ENCODE peak calls at places on chromosomes 2 and 18, in six cellular contexts. R is GM23248; Z is psoas muscle; T is cardiac muscle cell; S is CD8-positive, alpha-beta T cell; L is H7. X is an unnamed sample.

GRCh38 chr2:156562136-156562535 is 126.0 kb downstream of the GPD2 start:
- DNase-seq in R (no peak), Z (no peak), T (no peak), S (no peak), L (no peak), X (no peak)

GRCh38 chr2:201182650-201183372 is at the start of gene CASP10:
- DNase-seq in R (peak), Z (no peak), T (peak), S (peak), L (peak), X (peak)

GRCh38 chr2:195561205-195562032 is 95.6 kb upstream of the SLC39A10 start:
- DNase-seq in R (peak), Z (no peak), T (peak), S (no peak), L (no peak), X (no peak)

GRCh38 chr2:26068602-26069298 is 34.9 kb downstream of the RAB10 start:
- DNase-seq in R (peak), Z (no peak), T (peak), S (peak), L (no peak), X (peak)

GRCh38 chr2:1772868-1773267 is 28.6 kb upstream of the PXDN start:
- DNase-seq in R (no peak), Z (no peak), T (no peak), S (no peak), L (no peak), X (no peak)

GRCh38 chr2:96413067-96413722 is 77.6 kb downstream of the NCAPH start:
- DNase-seq in R (no peak), Z (peak), T (peak), S (no peak), L (no peak), X (no peak)

GRCh38 chr2:40406485-40407289 is 45.2 kb downstream of the SLC8A1 start:
- DNase-seq in R (no peak), Z (no peak), T (no peak), S (no peak), L (no peak), X (no peak)

GRCh38 chr2:44572196-44572900 is 210.6 kb downstream of the CAMKMT start:
- DNase-seq in R (peak), Z (no peak), T (no peak), S (no peak), L (no peak), X (no peak)

GRCh38 chr18:3279201-3280185 is 17.6 kb downstream of the MYL12B start:
- DNase-seq in R (no peak), Z (no peak), T (no peak), S (no peak), L (no peak), X (no peak)

GRCh38 chr2:56969513-56969912 is 785.7 kb downstream of the CCDC85A start:
- DNase-seq in R (no peak), Z (no peak), T (no peak), S (no peak), L (no peak), X (no peak)

GRCh38 chr18:9869713-9870430 is 15.9 kb upstream of the TXNDC2 start:
- DNase-seq in R (peak), Z (no peak), T (peak), S (no peak), L (peak), X (no peak)

GRCh38 chr18:58087928-58088722 is 44.1 kb downstream of the NEDD4L start:
- DNase-seq in R (peak), Z (no peak), T (no peak), S (no peak), L (no peak), X (no peak)

GRCh38 chr2:128252501-128252900 is 66.2 kb downstream of the HS6ST1 start:
- DNase-seq in R (no peak), Z (no peak), T (no peak), S (no peak), L (no peak), X (no peak)

GRCh38 chr2:219207884-219208740 is 1.5 kb downstream of the ZFAND2B start:
- DNase-seq in R (peak), Z (no peak), T (peak), S (no peak), L (peak), X (no peak)

GRCh38 chr2:76640905-76641304 is 881.3 kb downstream of the LRRTM4 start:
- DNase-seq in R (no peak), Z (no peak), T (no peak), S (no peak), L (no peak), X (no peak)

GRCh38 chr2:10329880-10330699 is 27.4 kb downstream of the HPCAL1 start:
- DNase-seq in R (peak), Z (no peak), T (peak), S (peak), L (no peak), X (peak)

GRCh38 chr2:239269173-239269865 is 131.5 kb downstream of the HDAC4 start:
- DNase-seq in R (peak), Z (no peak), T (no peak), S (peak), L (no peak), X (no peak)

GRCh38 chr2:48328972-48329723 is 200.8 kb upstream of the STON1 start:
- DNase-seq in R (no peak), Z (no peak), T (no peak), S (no peak), L (no peak), X (no peak)

GRCh38 chr2:203399031-203399430 is 70.8 kb downstream of the ABI2 start:
- DNase-seq in R (peak), Z (no peak), T (no peak), S (no peak), L (no peak), X (no peak)

GRCh38 chr2:228611171-228611570 is 429.7 kb upstream of the SPHKAP start:
- DNase-seq in R (no peak), Z (no peak), T (no peak), S (no peak), L (no peak), X (no peak)

GRCh38 chr2:228614741-228615140 is 433.3 kb upstream of the SPHKAP start:
- DNase-seq in R (no peak), Z (no peak), T (no peak), S (no peak), L (no peak), X (no peak)

GRCh38 chr2:228613133-228613532 is 431.6 kb upstream of the SPHKAP start:
- DNase-seq in R (peak), Z (no peak), T (peak), S (no peak), L (no peak), X (no peak)

DNA sequence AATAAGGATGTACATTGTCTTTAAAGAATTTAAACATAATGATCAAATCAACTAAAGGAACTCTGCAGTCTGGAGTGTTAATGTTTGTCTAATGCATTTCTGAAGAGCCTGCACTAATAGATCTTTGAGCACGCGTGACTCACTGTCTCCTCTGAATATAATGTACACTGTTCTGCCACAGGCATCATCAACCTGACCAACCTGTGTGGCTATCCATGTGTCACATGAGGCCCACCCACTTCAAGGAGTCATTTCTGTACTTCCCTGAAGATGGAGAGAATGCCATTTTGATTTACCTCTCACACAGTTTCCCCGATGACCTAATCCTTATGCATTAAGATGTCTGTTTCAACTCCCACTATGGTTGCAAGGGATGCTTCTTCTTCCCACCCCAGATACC is 434.0 kb upstream of the SPHKAP start:
- DNase-seq in R (no peak), Z (no peak), T (no peak), S (no peak), L (no peak), X (no peak)
- H3K4me3 ChIP-seq in R (no peak), Z (no peak), T (no peak), S (no peak), L (no peak), X (no peak)

GRCh38 chr2:134120160-134120717 is 133.6 kb upstream of the MGAT5 start:
- DNase-seq in R (no peak), Z (peak), T (no peak), S (no peak), L (no peak), X (no peak)
- H3K4me3 ChIP-seq in R (peak), Z (peak), T (peak), S (peak), L (peak), X (peak)

GRCh38 chr2:207162319-207162718 is 3.4 kb downstream of the KLF7 start:
- DNase-seq in R (peak), Z (no peak), T (peak), S (no peak), L (no peak), X (no peak)
- H3K4me3 ChIP-seq in R (peak), Z (peak), T (no peak), S (no peak), L (no peak), X (no peak)

DNA sequence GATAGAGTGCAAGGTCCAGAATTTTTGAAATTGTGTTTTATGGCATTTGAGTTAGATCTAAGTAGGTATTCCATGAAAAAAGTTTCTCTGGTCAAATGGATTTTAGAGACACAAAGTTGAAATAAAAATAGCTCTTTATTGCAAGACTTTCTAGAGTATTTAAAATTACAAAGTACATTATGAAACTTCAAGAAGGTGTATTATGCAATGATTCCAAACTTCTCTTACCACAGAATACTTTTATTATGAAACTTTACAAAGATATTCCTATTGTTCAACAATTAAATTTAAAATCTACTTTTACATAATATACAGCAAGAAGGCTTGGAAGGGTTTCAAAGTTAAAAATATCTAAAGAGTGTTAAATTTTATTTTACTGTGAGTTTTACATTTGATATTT is 65.9 kb downstream of the CALCRL start:
- DNase-seq in R (peak), Z (no peak), T (no peak), S (no peak), L (no peak), X (no peak)
- H3K4me3 ChIP-seq in R (no peak), Z (no peak), T (no peak), S (no peak), L (no peak), X (no peak)

GRCh38 chr2:608711-609110 is 68.5 kb downstream of the TMEM18 start:
- DNase-seq in R (no peak), Z (no peak), T (no peak), S (no peak), L (no peak), X (no peak)

GRCh38 chr2:609520-610280 is 67.5 kb downstream of the TMEM18 start:
- DNase-seq in R (no peak), Z (no peak), T (no peak), S (no peak), L (no peak), X (no peak)

GRCh38 chr2:607709-608108 is 69.5 kb downstream of the TMEM18 start:
- DNase-seq in R (no peak), Z (no peak), T (no peak), S (no peak), L (no peak), X (no peak)

GRCh38 chr2:607172-607571 is 70.0 kb downstream of the TMEM18 start:
- DNase-seq in R (no peak), Z (no peak), T (no peak), S (no peak), L (no peak), X (no peak)

DNA sequence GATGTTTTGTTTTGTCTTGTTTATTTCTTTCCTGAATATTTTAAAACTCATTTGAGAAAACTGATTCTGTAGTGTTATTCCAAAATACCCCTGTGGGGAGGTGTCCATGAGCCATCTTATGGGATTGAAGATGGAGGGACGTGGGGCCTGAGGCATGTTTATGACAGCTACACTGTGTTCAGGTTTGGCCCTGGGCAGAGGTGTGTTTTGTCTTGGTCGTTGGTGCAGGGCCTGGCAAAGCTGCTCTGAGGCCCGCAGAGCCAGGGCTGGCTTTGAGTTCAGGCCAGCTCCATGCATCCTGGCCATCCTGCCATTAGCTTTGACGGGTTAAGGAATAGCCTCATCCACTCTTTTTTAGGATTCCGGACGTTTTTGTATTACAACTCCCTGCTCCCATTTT is 68.9 kb downstream of the TMEM18 start:
- DNase-seq in R (no peak), Z (no peak), T (no peak), S (no peak), L (no peak), X (no peak)
- H3K4me3 ChIP-seq in R (no peak), Z (no peak), T (no peak), S (no peak), L (no peak), X (no peak)

GRCh38 chr2:86806059-86806857 is 15.5 kb upstream of the CD8A start:
- DNase-seq in R (no peak), Z (no peak), T (no peak), S (peak), L (no peak), X (no peak)

GRCh38 chr2:86807121-86807461 is 16.4 kb upstream of the CD8A start:
- DNase-seq in R (no peak), Z (no peak), T (no peak), S (no peak), L (no peak), X (no peak)

GRCh38 chr2:86807462-86808275 is 17.0 kb upstream of the CD8A start:
- DNase-seq in R (peak), Z (peak), T (peak), S (peak), L (peak), X (peak)

GRCh38 chr2:86809481-86810121 is 18.9 kb upstream of the CD8A start:
- DNase-seq in R (no peak), Z (no peak), T (no peak), S (peak), L (peak), X (peak)

GRCh38 chr2:86808315-86809161 is 17.8 kb upstream of the CD8A start:
- DNase-seq in R (peak), Z (peak), T (peak), S (peak), L (peak), X (peak)
- H3K4me3 ChIP-seq in R (peak), Z (peak), T (peak), S (peak), L (peak), X (peak)

X was measured in CD8-positive, alpha-beta memory T cell.